ENCODE peak calls at places on chromosomes 6 and 20, in seven cellular contexts. Y, U, W, J, A, F and L are unnamed samples.

GRCh38 chr6:88349511-88349910 is 183.4 kb upstream of the CNR1 start:
- DNase-seq in Y (no peak), U (peak), A (peak), F (no peak), J (no peak), W (no peak), L (no peak)

GRCh38 chr6:160013987-160014868 is 45.3 kb downstream of the IGF2R start:
- DNase-seq in A (no peak), Y (no peak), U (peak), J (no peak), F (no peak), W (no peak), L (no peak)

GRCh38 chr6:105993769-105994521 is 92.2 kb upstream of the PRDM1 start:
- DNase-seq in F (no peak), J (peak), Y (peak), A (no peak), W (peak), U (peak), L (no peak)

GRCh38 chr6:31737315-31738047 is 1.2 kb upstream of the CLIC1 start:
- DNase-seq in J (no peak), U (no peak), Y (no peak), A (no peak), W (no peak), F (no peak), L (peak)

GRCh38 chr6:25987845-25988244 is 25.2 kb downstream of the TRIM38 start:
- DNase-seq in A (no peak), J (no peak), Y (no peak), U (no peak), W (no peak), F (peak), L (no peak)

GRCh38 chr6:35728663-35729348 is 8.0 kb upstream of the ARMC12 start:
- DNase-seq in A (no peak), F (no peak), J (peak), W (peak), U (no peak), Y (peak), L (no peak)

GRCh38 chr20:22438346-22438745 is 146.0 kb downstream of the FOXA2 start:
- DNase-seq in J (no peak), W (no peak), F (no peak), U (no peak), Y (no peak), A (no peak), L (no peak)

GRCh38 chr20:42604998-42605970 is 584.4 kb downstream of the PTPRT start:
- DNase-seq in U (no peak), W (no peak), Y (no peak), J (no peak), A (no peak), F (no peak), L (no peak)

GRCh38 chr6:156273065-156273711 is 504.0 kb upstream of the ARID1B start:
- DNase-seq in J (no peak), W (no peak), Y (no peak), A (no peak), F (no peak), U (no peak), L (no peak)

GRCh38 chr6:150273457-150274309 is 95.1 kb upstream of the IYD start:
- DNase-seq in J (no peak), Y (no peak), A (peak), U (no peak), W (no peak), F (no peak), L (peak)

GRCh38 chr6:148035763-148036390 is 306.8 kb upstream of the SASH1 start:
- DNase-seq in W (no peak), J (no peak), Y (no peak), F (no peak), U (no peak), A (no peak), L (no peak)

GRCh38 chr6:36821581-36822335 is 17.5 kb downstream of the CPNE5 start:
- DNase-seq in Y (no peak), W (no peak), F (no peak), U (no peak), A (no peak), J (no peak), L (no peak)

GRCh38 chr6:125528614-125529013 is 220.8 kb upstream of the HEY2 start:
- DNase-seq in F (no peak), W (no peak), Y (no peak), U (no peak), J (no peak), A (no peak), L (peak)

GRCh38 chr20:45308078-45308778 is at the start of gene MATN4:
- DNase-seq in Y (no peak), W (no peak), A (no peak), F (peak), U (no peak), J (no peak), L (no peak)

GRCh38 chr6:18562726-18563125 is 175.6 kb downstream of the RNF144B start:
- DNase-seq in F (no peak), U (no peak), W (no peak), Y (no peak), J (no peak), A (no peak), L (no peak)

GRCh38 chr6:153231048-153231635 is 100.1 kb upstream of the RGS17 start:
- DNase-seq in U (peak), J (peak), W (peak), Y (peak), A (peak), F (peak), L (peak)

GRCh38 chr6:26327450-26328264 is 37.3 kb upstream of the BTN3A2 start:
- DNase-seq in Y (no peak), W (no peak), U (peak), F (no peak), A (peak), J (no peak), L (no peak)

GRCh38 chr6:145814035-145814500 is 527 bp downstream of the FBXO30 start:
- DNase-seq in U (peak), Y (no peak), J (peak), F (peak), W (peak), A (peak), L (peak)

GRCh38 chr6:35094183-35094582 is 47.0 kb downstream of the TCP11 start:
- DNase-seq in U (peak), J (no peak), W (no peak), Y (no peak), F (no peak), A (no peak), L (no peak)

GRCh38 chr6:17945111-17945510 is 42.3 kb downstream of the KIF13A start:
- DNase-seq in J (no peak), A (peak), W (no peak), U (peak), F (no peak), Y (no peak), L (no peak)

GRCh38 chr6:64254558-64254957 is 619.0 kb downstream of the PHF3 start:
- DNase-seq in W (no peak), J (no peak), F (no peak), U (no peak), Y (no peak), A (no peak), L (no peak)

GRCh38 chr6:100426241-100426640 is 38.5 kb downstream of the SIM1 start:
- DNase-seq in Y (no peak), W (no peak), F (no peak), U (no peak), A (no peak), J (no peak), L (peak)

GRCh38 chr6:25017486-25017885 is 81.7 kb upstream of the RIPOR2 start:
- DNase-seq in A (peak), U (no peak), J (no peak), Y (no peak), F (no peak), W (no peak), L (no peak)

GRCh38 chr6:40735126-40735920 is 148.2 kb upstream of the LRFN2 start:
- DNase-seq in Y (no peak), A (no peak), F (no peak), J (no peak), U (no peak), W (no peak), L (no peak)

GRCh38 chr6:169752074-169752623 is 727 bp downstream of the ERMARD start:
- DNase-seq in Y (no peak), W (no peak), U (peak), F (no peak), A (no peak), J (no peak), L (no peak)

GRCh38 chr6:101386982-101387381 is 6.5 kb upstream of the GRIK2 start:
- DNase-seq in J (no peak), Y (no peak), U (no peak), W (no peak), A (no peak), F (no peak), L (no peak)

GRCh38 chr6:159037746-159038290 is 7.0 kb downstream of the TAGAP start:
- DNase-seq in J (no peak), Y (no peak), F (no peak), W (no peak), A (no peak), U (no peak), L (no peak)

GRCh38 chr20:675453-676314 is at the start of gene SCRT2:
- DNase-seq in A (peak), Y (peak), W (peak), J (peak), U (peak), F (peak), L (no peak)

GRCh38 chr20:2133318-2134183 is 31.9 kb downstream of the STK35 start:
- DNase-seq in W (no peak), F (peak), U (peak), J (no peak), Y (no peak), A (peak), L (no peak)

GRCh38 chr20:44342240-44342639 is 5.4 kb downstream of the R3HDML start:
- DNase-seq in Y (no peak), W (no peak), F (no peak), U (peak), A (no peak), J (peak), L (no peak)

GRCh38 chr20:61907081-61907891 is 158.4 kb downstream of the TAF4 start:
- DNase-seq in Y (no peak), W (no peak), J (no peak), A (no peak), F (no peak), U (no peak), L (no peak)

GRCh38 chr20:24507182-24507853 is 37.9 kb downstream of the SYNDIG1 start:
- DNase-seq in A (no peak), W (no peak), F (no peak), Y (no peak), U (no peak), J (no peak), L (no peak)

GRCh38 chr6:18244251-18244650 is 20.1 kb downstream of the DEK start:
- DNase-seq in J (no peak), F (no peak), Y (no peak), U (no peak), A (no peak), W (no peak), L (no peak)

GRCh38 chr20:47785900-47786762 is 850 bp upstream of the SULF2 start:
- DNase-seq in A (peak), J (peak), U (peak), Y (peak), F (peak), W (peak), L (peak)
- H3K27ac ChIP-seq in A (peak), J (peak), U (no peak), Y (peak), F (peak), W (peak), L (peak)

GRCh38 chr6:6890400-6890858 is 217.3 kb upstream of the RREB1 start:
- DNase-seq in J (peak), A (no peak), Y (peak), W (peak), U (peak), F (no peak), L (peak)
- H3K4me3 ChIP-seq in J (no peak), A (no peak), Y (no peak), W (peak), U (no peak), F (no peak), L (no peak)

DNA sequence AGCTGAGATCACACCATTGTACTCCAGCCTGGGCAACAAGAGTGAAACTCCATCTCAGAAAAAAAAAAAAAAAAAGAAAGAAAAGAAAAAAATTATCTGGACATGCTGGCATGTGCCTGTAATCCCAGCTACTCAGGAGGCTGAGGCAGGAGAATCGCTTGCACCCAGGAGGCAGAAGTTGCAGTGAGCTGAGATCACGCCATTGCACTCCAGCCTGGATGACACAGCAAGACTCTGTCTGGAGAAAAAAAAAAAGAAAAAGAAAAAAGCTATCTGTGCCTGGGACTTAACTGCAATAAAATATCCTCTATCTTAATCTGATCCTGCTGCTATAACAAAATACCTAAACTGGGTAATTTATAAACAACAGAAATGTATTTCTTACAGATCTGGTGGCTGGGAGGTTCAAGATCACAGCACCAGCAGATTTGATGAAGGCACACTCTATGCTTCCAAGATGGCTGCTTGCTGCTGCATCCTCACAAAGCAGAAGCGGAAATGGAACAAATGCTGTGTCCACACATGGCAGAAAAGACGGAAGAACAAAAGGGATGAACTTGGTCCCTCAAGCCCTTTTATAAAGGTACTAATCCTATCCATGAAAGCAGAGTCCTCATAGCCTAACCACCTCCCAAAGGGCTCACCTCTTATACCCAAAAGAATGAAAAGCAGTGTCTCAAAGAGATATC is 273.3 kb upstream of the JARID2 start:
- DNase-seq in A (no peak), W (no peak), U (no peak), Y (no peak), J (no peak), F (no peak), L (no peak)
- H3K27ac ChIP-seq in A (no peak), W (no peak), U (no peak), Y (no peak), J (no peak), F (no peak), L (no peak)

GRCh38 chr20:59751075-59751711 is 146.9 kb downstream of the PHACTR3 start:
- DNase-seq in W (peak), Y (peak), F (peak), J (peak), U (peak), A (no peak), L (peak)

GRCh38 chr20:59754551-59754950 is 150.2 kb downstream of the PHACTR3 start:
- DNase-seq in F (no peak), W (no peak), U (no peak), J (no peak), A (no peak), Y (no peak), L (no peak)

GRCh38 chr20:59753836-59754235 is 149.5 kb downstream of the PHACTR3 start:
- DNase-seq in W (no peak), A (no peak), Y (no peak), J (no peak), U (no peak), F (no peak), L (no peak)

GRCh38 chr20:59752101-59752586 is 147.8 kb downstream of the PHACTR3 start:
- DNase-seq in Y (peak), U (no peak), W (peak), F (no peak), A (no peak), J (no peak), L (no peak)

GRCh38 chr20:59752704-59753460 is 148.5 kb downstream of the PHACTR3 start:
- DNase-seq in W (peak), Y (no peak), F (no peak), A (no peak), J (no peak), U (peak), L (no peak)
- H3K4me3 ChIP-seq in W (peak), Y (no peak), F (no peak), A (no peak), J (no peak), U (no peak), L (no peak)

DNA sequence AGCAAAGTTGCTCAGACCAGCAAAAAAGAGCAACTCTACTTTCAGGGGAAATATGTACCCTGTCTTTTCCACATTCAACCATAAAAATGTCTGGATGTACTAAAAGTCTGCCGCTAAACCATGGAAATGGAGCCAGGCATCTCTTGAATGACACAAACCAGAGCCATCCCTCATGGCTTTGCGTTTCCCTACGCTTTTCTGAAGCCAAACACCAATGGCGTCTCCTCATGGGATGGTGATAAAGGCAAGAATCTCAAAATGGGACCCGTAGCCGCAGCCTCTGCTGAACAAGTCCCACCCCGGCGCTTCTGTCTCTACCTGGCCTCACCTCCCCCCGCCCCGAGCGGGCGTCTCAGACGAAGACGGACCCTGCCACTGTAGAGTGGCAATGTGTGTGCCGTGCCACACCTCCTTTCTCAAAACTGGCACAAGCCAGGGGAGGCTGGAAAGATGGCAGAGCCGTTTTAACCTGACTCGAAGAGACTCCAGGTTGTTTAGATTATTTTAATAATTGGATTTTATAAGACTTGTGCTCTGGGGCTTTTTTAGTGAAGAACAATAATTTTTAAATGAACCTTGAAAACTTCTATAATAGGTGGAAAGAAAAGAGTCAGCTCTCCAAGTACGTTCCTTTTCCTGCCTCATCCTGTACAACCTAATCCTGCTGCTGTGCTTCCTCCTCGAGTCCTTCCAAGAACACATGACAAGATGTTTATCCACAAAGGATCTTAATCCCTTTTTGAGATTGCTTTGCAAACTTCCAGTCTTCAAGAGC is 80.1 kb upstream of the AFDN start:
- DNase-seq in F (no peak), A (no peak), Y (no peak), W (no peak), J (no peak), U (no peak), L (no peak)
- H3K27ac ChIP-seq in F (no peak), A (no peak), Y (peak), W (peak), J (no peak), U (no peak), L (no peak)

GRCh38 chr20:64038579-64039292 is 2.8 kb downstream of the C20orf204 start:
- DNase-seq in Y (peak), F (peak), U (peak), W (peak), J (peak), A (peak), L (peak)
- H3K4me3 ChIP-seq in Y (peak), F (no peak), U (peak), W (peak), J (peak), A (peak), L (peak)

GRCh38 chr6:42137192-42137753 is 5.1 kb downstream of the C6orf132 start:
- DNase-seq in J (no peak), W (no peak), A (no peak), U (no peak), Y (no peak), F (no peak), L (no peak)

GRCh38 chr6:42140756-42141602 is 1.4 kb downstream of the C6orf132 start:
- DNase-seq in U (peak), W (no peak), Y (no peak), J (no peak), F (no peak), A (no peak), L (no peak)

GRCh38 chr6:42140051-42140450 is 2.4 kb downstream of the C6orf132 start:
- DNase-seq in F (no peak), Y (no peak), U (peak), A (no peak), J (no peak), W (no peak), L (no peak)

GRCh38 chr6:42138190-42138589 is 4.2 kb downstream of the C6orf132 start:
- DNase-seq in J (no peak), Y (no peak), W (no peak), A (no peak), U (no peak), F (no peak), L (no peak)

DNA sequence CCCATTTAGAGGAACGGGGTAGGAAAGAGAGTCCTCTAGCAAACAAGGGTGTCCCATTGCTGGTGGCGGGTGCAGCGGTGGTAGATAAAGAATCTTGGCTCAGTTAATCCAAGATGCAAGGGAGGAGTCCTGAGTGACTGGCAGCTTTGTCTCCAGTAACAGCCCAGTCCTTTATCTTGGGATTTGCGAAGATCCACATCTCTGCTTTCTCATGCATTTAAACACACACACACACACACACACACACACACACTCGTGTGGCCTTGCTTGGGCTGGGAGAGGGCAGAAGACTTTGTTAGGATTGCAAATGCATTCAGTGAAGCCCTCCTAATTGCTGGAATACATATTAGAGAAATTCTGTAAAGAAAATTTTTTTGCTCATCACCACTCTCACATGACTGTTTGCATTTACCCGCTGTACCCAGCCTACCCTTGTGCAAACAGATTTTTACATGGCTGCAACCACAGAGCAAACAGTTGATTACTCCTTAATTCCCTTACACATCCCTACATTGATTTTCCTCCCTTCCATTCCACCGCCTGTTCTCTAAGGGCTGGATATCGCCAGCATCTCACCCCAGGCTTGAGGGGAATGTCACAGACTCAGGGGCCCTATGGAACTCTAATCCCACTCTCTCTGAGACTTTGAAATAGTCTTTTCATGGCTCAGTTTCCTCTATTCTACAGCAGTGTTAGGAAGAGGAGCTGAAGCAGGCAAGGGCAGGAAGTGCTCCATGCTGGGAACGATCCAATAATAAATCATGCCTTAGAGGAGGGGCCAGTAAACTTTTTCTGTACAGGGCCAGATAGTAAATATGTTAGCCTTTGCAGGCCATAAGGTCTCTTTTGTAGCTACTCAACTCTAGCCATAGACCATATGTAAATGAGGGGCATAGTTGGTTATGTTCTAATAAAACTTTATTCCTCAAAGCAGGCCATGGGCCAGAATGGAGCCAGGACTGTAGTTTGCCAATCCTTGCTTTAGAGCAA is 3.5 kb downstream of the C6orf132 start:
- DNase-seq in W (no peak), F (no peak), Y (no peak), U (no peak), A (no peak), J (no peak), L (no peak)
- H3K27ac ChIP-seq in W (no peak), F (no peak), Y (no peak), U (peak), A (no peak), J (no peak), L (no peak)